ENCODE peak calls at places on chromosomes 12 and 14, in seven cellular contexts. R is OCI-LY7, C is fibroblast of lung, O is GM12865, W is right lobe of liver, Z is lower leg skin, V is choroid plexus epithelial cell. X is an unnamed sample.

GRCh38 chr12:25423355-25423754 is 129.7 kb downstream of the LMNTD1 start:
- DNase-seq in C (no peak), V (no peak), O (no peak), R (no peak), Z (no peak), W (no peak), X (no peak)

GRCh38 chr14:52131640-52132320 is 62.9 kb upstream of the NID2 start:
- DNase-seq in W (peak; percentile 63), R (peak; percentile 57), C (peak; percentile 96), Z (peak; percentile 88), O (peak; percentile 72), V (peak; percentile 98), X (peak; percentile 93)

GRCh38 chr12:109827566-109828550 is 5.3 kb downstream of the TRPV4 start:
- DNase-seq in R (no peak), V (peak; percentile 66), Z (peak; percentile 87), O (no peak), W (peak; percentile 68), C (no peak), X (no peak)

GRCh38 chr14:89493406-89493805 is 76.4 kb upstream of the FOXN3 start:
- DNase-seq in C (no peak), O (no peak), Z (no peak), W (no peak), V (no peak), R (peak; percentile 13), X (no peak)

GRCh38 chr14:101960225-101960624 is 4.1 kb upstream of the DYNC1H1 start:
- DNase-seq in W (peak; percentile 42), O (no peak), V (no peak), Z (peak; percentile 80), C (no peak), R (peak; percentile 60), X (no peak)

GRCh38 chr14:95686935-95687334 is 709 bp downstream of the TCL1B start:
- DNase-seq in W (no peak), R (peak; percentile 55), V (no peak), O (no peak), C (no peak), Z (peak; percentile 29), X (no peak)

GRCh38 chr12:65656904-65657351 is 167.4 kb upstream of the HMGA2 start:
- DNase-seq in V (peak; percentile 98), O (peak; percentile 36), R (no peak), W (no peak), Z (no peak), C (peak; percentile 94), X (peak; percentile 99)

GRCh38 chr12:26631846-26632245 is 201.1 kb downstream of the ITPR2 start:
- DNase-seq in C (no peak), W (no peak), Z (no peak), V (no peak), R (no peak), O (no peak), X (peak; percentile 79)

GRCh38 chr12:93135286-93136239 is 206.5 kb upstream of the EEA1 start:
- DNase-seq in V (peak; percentile 81), R (no peak), C (peak; percentile 71), Z (no peak), W (no peak), O (peak; percentile 70), X (peak; percentile 73)

GRCh38 chr12:26953447-26953846 is 15.2 kb downstream of the FGFR1OP2 start:
- DNase-seq in W (no peak), V (peak; percentile 42), C (peak; percentile 56), R (no peak), Z (no peak), O (no peak), X (peak; percentile 24)

GRCh38 chr12:108482717-108483212 is 32.3 kb upstream of the FICD start:
- DNase-seq in R (no peak), O (no peak), C (no peak), Z (no peak), W (no peak), V (peak; percentile 67), X (peak; percentile 76)

GRCh38 chr12:123142518-123142840 is 8.4 kb downstream of the PITPNM2 start:
- DNase-seq in V (no peak), O (no peak), W (no peak), C (no peak), Z (peak; percentile 62), R (no peak), X (no peak)

GRCh38 chr12:107306141-107306670 is 212.9 kb upstream of the CRY1 start:
- DNase-seq in W (no peak), O (no peak), R (no peak), V (no peak), C (no peak), Z (no peak), X (no peak)

GRCh38 chr14:88521818-88522217 is 33.0 kb downstream of the PTPN21 start:
- DNase-seq in C (peak; percentile 12), V (peak; percentile 37), O (no peak), R (no peak), W (no peak), Z (no peak), X (no peak)

GRCh38 chr14:99548285-99548684 is 55.7 kb downstream of the CCDC85C start:
- DNase-seq in V (no peak), Z (no peak), C (no peak), R (no peak), O (no peak), W (no peak), X (no peak)

GRCh38 chr12:124506145-124506831 is 61.1 kb downstream of the NCOR2 start:
- DNase-seq in R (no peak), V (peak; percentile 88), W (peak; percentile 70), O (no peak), C (no peak), Z (peak; percentile 95), X (peak; percentile 86)

GRCh38 chr14:72549026-72549425 is 344.9 kb downstream of the DPF3 start:
- DNase-seq in C (no peak), W (peak; percentile 16), R (no peak), O (no peak), V (no peak), Z (no peak), X (no peak)

GRCh38 chr12:77924703-77925102 is 94.0 kb downstream of the NAV3 start:
- DNase-seq in O (no peak), W (no peak), R (no peak), V (peak; percentile 73), C (peak; percentile 28), Z (no peak), X (peak; percentile 53)
- H3K4me3 ChIP-seq in O (no peak overlapping the region), W (no peak overlapping the region), R (no peak overlapping the region), V (no peak overlapping the region), C (no peak overlapping the region), Z (no peak overlapping the region), X (no peak overlapping the region)

DNA sequence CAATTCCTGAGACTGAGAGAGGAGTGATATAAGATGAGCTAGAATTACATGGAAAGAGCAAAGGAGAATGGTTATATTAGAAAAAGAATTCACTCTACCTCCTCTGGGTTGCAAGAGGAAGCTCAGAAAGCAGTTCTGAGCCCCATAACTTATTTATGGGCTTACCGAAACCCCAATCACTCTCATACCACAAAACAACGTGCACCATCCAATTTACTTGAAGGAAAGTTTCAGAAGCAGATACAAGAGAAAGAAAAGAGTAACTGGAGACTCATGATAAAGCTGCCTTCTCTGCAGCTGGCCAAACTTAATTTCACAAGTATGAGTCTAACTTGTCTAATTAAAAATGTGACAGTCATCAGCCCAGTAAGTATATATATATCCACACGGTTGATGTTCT is 27.4 kb upstream of the CAMKK2 start:
- DNase-seq in R (no peak), W (no peak), O (no peak), C (no peak), V (no peak), Z (no peak), X (no peak)
- TF ChIP-seq CTCF in R (no peak), W (no peak), O (no peak), C (no peak), V (no peak), Z (no peak), X (no peak)

DNA sequence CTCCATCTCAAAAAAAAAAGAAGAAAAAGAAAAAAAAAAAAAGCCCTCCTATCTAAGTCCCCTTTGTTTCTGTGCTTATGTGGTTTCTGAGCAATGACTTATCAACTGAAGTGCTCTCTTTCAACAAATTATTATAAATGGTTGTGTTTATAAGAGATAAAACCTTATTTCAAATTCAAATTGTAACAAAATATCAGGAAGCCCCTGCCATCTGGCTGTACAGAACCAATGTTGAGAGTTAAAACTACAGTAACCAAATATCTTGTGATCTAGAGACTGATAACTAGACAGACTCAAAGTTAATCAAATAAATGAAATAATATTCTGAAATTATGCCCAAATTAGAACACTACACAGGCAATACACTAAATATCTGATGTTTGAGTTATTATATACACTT is 143.0 kb upstream of the CPNE8 start:
- DNase-seq in R (no peak), O (no peak), W (no peak), V (no peak), Z (no peak), C (no peak), X (no peak)
- H3K4me3 ChIP-seq in R (no peak overlapping the region), O (no peak overlapping the region), W (no peak overlapping the region), V (no peak overlapping the region), Z (no peak overlapping the region), C (no peak overlapping the region), X (no peak overlapping the region)

GRCh38 chr12:39803151-39803550 is 183.5 kb upstream of the ABCD2 start:
- DNase-seq in R (no peak), V (no peak), C (no peak), O (no peak), W (no peak), Z (no peak), X (no peak)
- TF ChIP-seq CTCF in R (no peak), V (no peak), C (no peak), O (no peak), W (peak; percentile 29), Z (no peak), X (no peak)

GRCh38 chr14:53955671-53956426 is 776 bp downstream of the BMP4 start:
- DNase-seq in C (peak; percentile 56), R (no peak), W (peak; percentile 59), O (peak; percentile 67), Z (peak; percentile 96), V (no peak), X (peak; percentile 53)

GRCh38 chr14:53954551-53955233 is 1.9 kb downstream of the BMP4 start:
- DNase-seq in C (peak; percentile 41), W (peak; percentile 47), R (no peak), O (no peak), Z (no peak), V (peak; percentile 13), X (peak; percentile 11)

GRCh38 chr14:53953828-53954550 is 2.6 kb downstream of the BMP4 start:
- DNase-seq in W (peak; percentile 54), V (peak; percentile 14), O (peak; percentile 45), R (no peak), Z (peak; percentile 93), C (peak; percentile 54), X (peak; percentile 57)

GRCh38 chr14:53956427-53957201 is at the start of gene BMP4:
- DNase-seq in V (no peak), W (peak; percentile 64), O (peak; percentile 65), Z (peak; percentile 98), C (peak; percentile 66), R (peak; percentile 0), X (peak; percentile 71)

DNA sequence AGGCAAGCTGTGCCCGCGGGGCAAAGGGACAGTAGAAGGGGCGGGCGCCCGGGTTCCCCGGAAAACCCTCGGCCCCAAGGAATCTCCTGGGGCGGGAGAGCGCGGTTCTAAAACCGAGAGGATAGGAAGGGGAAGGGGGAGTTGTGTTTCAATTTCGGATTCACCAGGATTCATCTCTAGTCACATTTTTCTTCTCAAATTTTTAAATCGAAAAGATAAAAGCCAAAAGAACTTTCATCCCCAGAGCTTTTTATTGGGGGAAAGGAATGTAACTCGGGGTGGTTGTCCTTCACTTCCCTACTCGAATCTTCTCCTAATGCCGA is 1.4 kb downstream of the BMP4 start:
- DNase-seq in O (no peak), V (no peak), R (no peak), C (no peak), Z (no peak), W (no peak), X (peak; percentile 7)
- H3K4me3 ChIP-seq in O (peak overlapping the region; percentile 40), V (peak overlapping the region; percentile 11), R (no peak overlapping the region), C (peak overlapping the region; percentile 78), Z (peak overlapping the region; percentile 34), W (peak overlapping the region; percentile 66), X (peak overlapping the region; percentile 65)

X was measured in astrocyte of the spinal cord.